ENCODE peak calls at places on chromosomes 3 and 15, in eight cellular contexts. N is PC-3, O is IMR-90, E is stomach, R is brain microvascular endothelial cell, L is GM23248, W is iPS DF 6.9, B is tibial artery. A is an unnamed sample.

GRCh38 chr3:38153986-38154608 is 11.2 kb upstream of the OXSR1 start:
- DNase-seq in N (peak), O (peak), E (no peak), R (peak), L (peak), W (no peak), B (no peak), A (no peak)

GRCh38 chr3:170640737-170641171 is 54.9 kb upstream of the SLC7A14 start:
- DNase-seq in N (no peak), O (no peak), E (no peak), R (no peak), L (no peak), W (no peak), B (no peak), A (no peak)

GRCh38 chr3:140595295-140595694 is 82.6 kb upstream of the TRIM42 start:
- DNase-seq in N (peak), O (no peak), E (no peak), R (peak), L (no peak), W (no peak), B (no peak), A (no peak)

GRCh38 chr3:67011414-67012131 is 13.5 kb downstream of the KBTBD8 start:
- DNase-seq in N (no peak), O (no peak), E (no peak), R (no peak), L (no peak), W (no peak), B (no peak), A (no peak)

GRCh38 chr3:33201195-33201594 is 17.4 kb downstream of the SUSD5 start:
- DNase-seq in N (no peak), O (no peak), E (no peak), R (no peak), L (no peak), W (no peak), B (no peak), A (no peak)

GRCh38 chr3:158859362-158859761 is 57.5 kb downstream of the MFSD1 start:
- DNase-seq in N (no peak), O (no peak), E (no peak), R (no peak), L (no peak), W (no peak), B (no peak), A (no peak)

GRCh38 chr3:52349611-52350395 is 33.7 kb downstream of the DNAH1 start:
- DNase-seq in N (no peak), O (no peak), E (no peak), R (no peak), L (no peak), W (no peak), B (no peak), A (no peak)

GRCh38 chr3:71244153-71245051 is 339.1 kb downstream of the FOXP1 start:
- DNase-seq in N (no peak), O (peak), E (no peak), R (peak), L (peak), W (no peak), B (peak), A (no peak)

GRCh38 chr3:138078901-138079344 is 36.5 kb downstream of the DZIP1L start:
- DNase-seq in N (peak), O (peak), E (no peak), R (peak), L (peak), W (no peak), B (no peak), A (no peak)

GRCh38 chr3:15291589-15292541 is 40.5 kb downstream of the SH3BP5 start:
- DNase-seq in N (no peak), O (no peak), E (no peak), R (no peak), L (no peak), W (no peak), B (no peak), A (no peak)

GRCh38 chr15:66955871-66956585 is 109.4 kb upstream of the SMAD3 start:
- DNase-seq in N (peak), O (peak), E (no peak), R (peak), L (peak), W (no peak), B (no peak), A (no peak)

GRCh38 chr3:65946438-65946837 is 92.3 kb downstream of the MAGI1 start:
- DNase-seq in N (no peak), O (peak), E (no peak), R (no peak), L (peak), W (no peak), B (peak), A (no peak)

GRCh38 chr15:90412356-90413194 is 24.5 kb downstream of the IQGAP1 start:
- DNase-seq in N (peak), O (peak), E (peak), R (peak), L (peak), W (peak), B (peak), A (no peak)

GRCh38 chr3:183636221-183637105 is 1.0 kb downstream of the KLHL24 start:
- DNase-seq in N (peak), O (peak), E (peak), R (peak), L (peak), W (peak), B (peak), A (peak)

GRCh38 chr3:186413615-186414415 is 51.8 kb upstream of the DGKG start:
- DNase-seq in N (peak), O (no peak), E (peak), R (no peak), L (peak), W (no peak), B (peak), A (no peak)

GRCh38 chr3:112327371-112327951 is 5.5 kb upstream of the CD200 start:
- DNase-seq in N (peak), O (peak), E (no peak), R (peak), L (peak), W (no peak), B (no peak), A (no peak)

GRCh38 chr3:71628571-71628970 is 45.0 kb upstream of the FOXP1 start:
- DNase-seq in N (no peak), O (peak), E (no peak), R (no peak), L (peak), W (no peak), B (no peak), A (no peak)

GRCh38 chr3:126784254-126784653 is 80.2 kb downstream of the CHCHD6 start:
- DNase-seq in N (no peak), O (no peak), E (no peak), R (no peak), L (no peak), W (no peak), B (no peak), A (no peak)

GRCh38 chr3:13518516-13519351 is 30.2 kb upstream of the FBLN2 start:
- DNase-seq in N (no peak), O (no peak), E (no peak), R (no peak), L (no peak), W (no peak), B (peak), A (no peak)

GRCh38 chr3:130379274-130379673 is 33.8 kb downstream of the COL6A5 start:
- DNase-seq in N (peak), O (no peak), E (no peak), R (peak), L (no peak), W (no peak), B (no peak), A (no peak)

GRCh38 chr3:128068156-128068620 is 16.0 kb downstream of the SEC61A1 start:
- DNase-seq in N (peak), O (peak), E (no peak), R (no peak), L (peak), W (no peak), B (no peak), A (no peak)

GRCh38 chr3:183560607-183561006 is 5.1 kb upstream of the KLHL6 start:
- DNase-seq in N (peak), O (no peak), E (no peak), R (no peak), L (no peak), W (peak), B (no peak), A (no peak)

GRCh38 chr3:194137314-194138097 is 1.6 kb downstream of the HES1 start:
- DNase-seq in N (peak), O (peak), E (peak), R (peak), L (peak), W (no peak), B (peak), A (peak)

GRCh38 chr15:60720084-60720483 is 241.1 kb upstream of the ICE2 start:
- DNase-seq in N (no peak), O (no peak), E (no peak), R (no peak), L (no peak), W (no peak), B (no peak), A (no peak)

GRCh38 chr15:53625260-53625659 is 134.2 kb downstream of the WDR72 start:
- DNase-seq in N (no peak), O (no peak), E (no peak), R (no peak), L (no peak), W (peak), B (no peak), A (no peak)

GRCh38 chr3:129783470-129783869 is 110.0 kb downstream of the TMCC1 start:
- DNase-seq in N (peak), O (peak), E (no peak), R (no peak), L (peak), W (no peak), B (no peak), A (no peak)

GRCh38 chr3:66490214-66490613 is 10.6 kb downstream of the LRIG1 start:
- DNase-seq in N (no peak), O (peak), E (peak), R (no peak), L (peak), W (no peak), B (no peak), A (no peak)

GRCh38 chr3:123039178-123039577 is 11.6 kb upstream of the SEMA5B start:
- DNase-seq in N (no peak), O (no peak), E (peak), R (no peak), L (no peak), W (no peak), B (no peak), A (no peak)

GRCh38 chr3:58005662-58006061 is 2.6 kb upstream of the FLNB start:
- DNase-seq in N (peak), O (peak), E (no peak), R (peak), L (peak), W (no peak), B (no peak), A (no peak)

GRCh38 chr3:114231616-114232015 is 5.8 kb downstream of the ZNF80 start:
- DNase-seq in N (no peak), O (no peak), E (no peak), R (no peak), L (no peak), W (no peak), B (no peak), A (no peak)

GRCh38 chr3:190432216-190432615 is 17.5 kb downstream of the TMEM207 start:
- DNase-seq in N (peak), O (peak), E (no peak), R (no peak), L (peak), W (no peak), B (no peak), A (no peak)

GRCh38 chr15:92810418-92811138 is 89.5 kb upstream of the CHD2 start:
- DNase-seq in N (peak), O (peak), E (no peak), R (peak), L (peak), W (no peak), B (peak), A (peak)

GRCh38 chr3:107993771-107994170 is 97.1 kb downstream of the CD47 start:
- DNase-seq in N (peak), O (peak), E (no peak), R (peak), L (peak), W (no peak), B (no peak), A (no peak)

GRCh38 chr3:67976683-67977082 is 322.3 kb upstream of the SUCLG2 start:
- DNase-seq in N (no peak), O (no peak), E (no peak), R (no peak), L (no peak), W (no peak), B (no peak), A (no peak)

GRCh38 chr3:149575213-149575961 is 82.4 kb downstream of the WWTR1 start:
- DNase-seq in N (peak), O (peak), E (no peak), R (peak), L (peak), W (no peak), B (peak), A (no peak)

DNA sequence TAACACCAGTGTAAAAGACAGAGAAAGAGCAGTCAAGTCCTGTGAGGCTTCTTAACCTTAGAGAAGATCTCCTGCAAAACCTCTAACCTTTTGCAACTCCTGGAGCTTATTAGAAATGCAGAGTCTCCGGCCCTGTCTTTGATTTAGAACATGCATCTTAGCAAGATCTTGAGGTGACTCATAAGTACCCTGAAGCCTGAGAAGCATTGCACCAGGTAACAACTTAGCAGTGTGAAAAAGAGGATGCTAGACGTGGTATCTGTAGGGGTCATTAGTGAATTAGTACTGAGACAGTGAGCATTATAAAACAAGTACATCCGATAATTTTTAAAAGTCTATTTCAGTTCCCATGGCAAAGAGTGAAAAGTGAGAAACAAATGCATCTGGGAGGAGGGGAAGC is 128.4 kb upstream of the IL12A start:
- DNase-seq in N (no peak), O (no peak), E (no peak), R (no peak), L (no peak), W (no peak), B (no peak), A (no peak)
- H3K4me3 ChIP-seq in N (no peak), O (no peak), E (no peak), R (no peak), L (no peak), W (no peak), B (no peak), A (no peak)

DNA sequence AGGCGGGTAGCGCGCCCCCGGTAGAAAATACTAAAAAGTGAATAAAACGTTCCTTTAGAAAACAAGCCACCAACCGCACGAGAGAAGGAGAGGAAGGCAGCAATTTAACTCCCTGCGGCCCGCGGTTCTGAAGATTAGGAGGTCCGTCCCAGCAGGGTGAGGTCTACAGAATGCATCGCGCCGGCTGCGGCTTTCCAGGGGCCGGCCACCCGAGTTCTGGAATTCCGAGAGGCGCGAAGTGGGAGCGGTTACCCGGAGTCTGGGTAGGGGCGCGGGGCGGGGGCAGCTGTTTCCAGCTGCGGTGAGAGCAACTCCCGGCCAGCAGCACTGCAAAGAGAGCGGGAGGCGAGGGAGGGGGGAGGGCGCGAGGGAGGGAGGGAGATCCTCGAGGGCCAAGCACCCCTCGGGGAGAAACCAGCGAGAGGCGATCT is 318.6 kb downstream of the FGF12 start:
- DNase-seq in N (no peak), O (no peak), E (no peak), R (no peak), L (peak), W (no peak), B (no peak), A (no peak)
- H3K4me3 ChIP-seq in N (no peak), O (no peak), E (peak), R (peak), L (peak), W (peak), B (peak), A (no peak)

DNA sequence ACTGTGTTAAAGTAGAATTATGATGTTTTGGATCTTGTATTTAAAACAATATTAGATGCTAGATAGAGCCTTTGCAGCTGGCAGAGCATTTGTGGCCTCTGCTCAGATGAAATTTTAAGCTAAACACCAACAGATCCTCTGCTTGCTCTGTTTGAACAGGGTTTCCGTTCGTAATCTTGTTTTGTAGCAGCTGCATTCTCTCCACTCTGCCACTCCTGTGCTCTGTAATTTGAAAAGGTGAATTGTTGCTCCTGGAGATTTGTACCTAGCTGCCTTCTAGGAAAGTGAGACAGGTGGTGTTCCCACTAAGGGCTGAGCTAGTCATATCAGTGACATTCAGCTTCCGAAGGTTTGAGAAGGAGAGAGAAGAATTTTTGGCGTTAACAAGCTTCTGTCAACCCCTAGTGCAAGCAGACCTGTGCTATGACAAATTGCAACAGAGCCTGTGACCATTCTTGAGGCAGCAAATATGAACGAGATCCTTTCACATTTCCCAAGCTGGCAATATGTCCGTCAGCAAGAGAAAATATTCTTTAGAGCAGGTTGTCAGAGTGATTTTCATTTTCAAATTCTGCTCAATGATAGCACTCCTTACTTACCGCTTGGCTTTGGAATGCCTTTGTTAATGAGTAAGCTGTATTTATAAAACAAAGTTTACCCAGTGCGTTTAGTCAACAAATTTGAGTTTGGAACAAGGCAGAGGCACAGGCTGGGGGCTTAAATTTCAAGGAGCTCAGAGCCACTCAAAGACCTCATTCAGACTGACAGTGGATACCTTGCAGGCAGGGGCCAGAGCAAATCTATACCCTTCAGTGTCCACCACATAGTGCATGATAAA is 5.3 kb downstream of the CHST2 start:
- DNase-seq in N (peak), O (no peak), E (no peak), R (no peak), L (no peak), W (no peak), B (no peak), A (no peak)
- H3K4me3 ChIP-seq in N (peak), O (no peak), E (no peak), R (peak), L (no peak), W (no peak), B (no peak), A (no peak)

GRCh38 chr15:87591042-87591441 is 665.5 kb downstream of the NTRK3 start:
- DNase-seq in N (no peak), O (no peak), E (no peak), R (no peak), L (no peak), W (no peak), B (no peak), A (no peak)
- H3K4me3 ChIP-seq in N (no peak), O (no peak), E (no peak), R (no peak), L (no peak), W (no peak), B (no peak), A (no peak)

GRCh38 chr3:22859618-22860017 is 343.5 kb upstream of the UBE2E2 start:
- DNase-seq in N (peak), O (no peak), E (no peak), R (no peak), L (no peak), W (no peak), B (no peak), A (no peak)

GRCh38 chr3:22858486-22858885 is 344.6 kb upstream of the UBE2E2 start:
- DNase-seq in N (no peak), O (no peak), E (no peak), R (no peak), L (no peak), W (no peak), B (no peak), A (no peak)

GRCh38 chr3:22861426-22861825 is 341.7 kb upstream of the UBE2E2 start:
- DNase-seq in N (peak), O (no peak), E (no peak), R (no peak), L (no peak), W (no peak), B (no peak), A (no peak)

GRCh38 chr3:22862111-22862510 is 341.0 kb upstream of the UBE2E2 start:
- DNase-seq in N (no peak), O (no peak), E (no peak), R (no peak), L (no peak), W (peak), B (no peak), A (no peak)
- H3K4me3 ChIP-seq in N (no peak), O (no peak), E (no peak), R (no peak), L (no peak), W (no peak), B (no peak), A (no peak)

GRCh38 chr3:10505791-10506585 is 602 bp upstream of the ATP2B2 start:
- DNase-seq in N (no peak), O (no peak), E (no peak), R (no peak), L (no peak), W (no peak), B (no peak), A (no peak)

GRCh38 chr3:10506696-10507095 is 1.3 kb upstream of the ATP2B2 start:
- DNase-seq in N (no peak), O (no peak), E (no peak), R (no peak), L (no peak), W (no peak), B (no peak), A (no peak)

GRCh38 chr3:10504161-10505049 is 981 bp downstream of the ATP2B2 start:
- DNase-seq in N (no peak), O (no peak), E (no peak), R (no peak), L (no peak), W (no peak), B (no peak), A (no peak)

GRCh38 chr3:10503217-10503796 is 2.1 kb downstream of the ATP2B2 start:
- DNase-seq in N (no peak), O (no peak), E (no peak), R (no peak), L (no peak), W (no peak), B (no peak), A (no peak)

GRCh38 chr3:10505050-10505790 is at the start of gene ATP2B2:
- DNase-seq in N (no peak), O (no peak), E (no peak), R (no peak), L (peak), W (no peak), B (no peak), A (no peak)
- H3K4me3 ChIP-seq in N (peak), O (no peak), E (peak), R (peak), L (no peak), W (peak), B (peak), A (no peak)

DNA sequence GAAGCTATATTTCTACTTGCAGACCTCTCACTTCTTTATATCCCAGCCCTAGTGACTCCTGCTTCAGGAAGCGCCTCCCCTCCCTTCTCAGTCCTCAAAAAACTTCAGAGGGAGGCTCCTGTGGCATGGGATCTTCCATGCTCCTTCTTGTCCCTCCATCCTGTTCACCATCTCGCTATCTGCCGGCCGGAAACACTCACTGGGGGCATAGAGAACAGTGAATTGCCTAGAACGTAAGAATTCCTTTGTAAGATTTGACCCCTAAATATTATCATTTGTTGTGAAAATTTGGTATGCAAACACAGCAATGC is 218.6 kb upstream of the ATP10A start:
- DNase-seq in N (no peak), O (no peak), E (no peak), R (no peak), L (no peak), W (no peak), B (no peak), A (no peak)
- H3K4me3 ChIP-seq in N (no peak), O (no peak), E (no peak), R (no peak), L (no peak), W (peak), B (peak), A (no peak)

A was measured in mucosa of descending colon.